ENCODE peak calls at places on chromosomes 11 and 22, in seven cellular contexts. I, V, G, L, A, Y and P are unnamed samples.

GRCh38 chr11:10490398-10491232 is 35.6 kb downstream of the AMPD3 start:
- DNase-seq in I (no peak), V (peak), G (peak), L (peak), A (no peak), Y (no peak), P (peak)

GRCh38 chr22:42069801-42070516 is 653 bp downstream of the NAGA start:
- DNase-seq in I (no peak), V (no peak), G (no peak), L (no peak), A (no peak), Y (no peak), P (no peak)

GRCh38 chr22:42073568-42074152 is 388 bp upstream of the PHETA2 start:
- DNase-seq in I (no peak), V (no peak), G (no peak), L (no peak), A (no peak), Y (no peak), P (no peak)

GRCh38 chr11:121482231-121483129 is 29.7 kb upstream of the SORL1-AS1 start:
- DNase-seq in I (no peak), V (no peak), G (no peak), L (no peak), A (no peak), Y (no peak), P (no peak)

GRCh38 chr22:30502153-30502552 is 3.3 kb downstream of the SEC14L4 start:
- DNase-seq in I (no peak), V (no peak), G (no peak), L (no peak), A (no peak), Y (no peak), P (no peak)

GRCh38 chr11:69397732-69398131 is 83.7 kb upstream of the LINC01488 start:
- DNase-seq in I (no peak), V (no peak), G (no peak), L (no peak), A (no peak), Y (no peak), P (no peak)

GRCh38 chr11:616320-617220 is 820 bp upstream of the IRF7 start:
- DNase-seq in I (no peak), V (no peak), G (no peak), L (no peak), A (no peak), Y (no peak), P (no peak)

GRCh38 chr11:74925281-74925680 is 23.6 kb downstream of the XRRA1 start:
- DNase-seq in I (no peak), V (no peak), G (no peak), L (no peak), A (no peak), Y (no peak), P (no peak)

GRCh38 chr11:3123316-3123715 is 41.8 kb downstream of the OSBPL5 start:
- DNase-seq in I (peak), V (no peak), G (peak), L (no peak), A (peak), Y (no peak), P (no peak)

GRCh38 chr11:74611369-74611861 is 19.0 kb downstream of the POLD3 start:
- DNase-seq in I (no peak), V (no peak), G (no peak), L (no peak), A (no peak), Y (no peak), P (no peak)

GRCh38 chr11:101738494-101738893 is 154.7 kb upstream of the TRPC6 start:
- DNase-seq in I (no peak), V (no peak), G (no peak), L (no peak), A (no peak), Y (no peak), P (no peak)

GRCh38 chr11:12433571-12434061 is 56.2 kb downstream of the PARVA start:
- DNase-seq in I (no peak), V (peak), G (no peak), L (no peak), A (no peak), Y (no peak), P (no peak)

GRCh38 chr11:130904380-130904779 is 11.9 kb downstream of the SNX19 start:
- DNase-seq in I (no peak), V (no peak), G (no peak), L (no peak), A (no peak), Y (no peak), P (no peak)
- TF ChIP-seq CTCF in I (peak), V (peak), G (no peak), L (peak), A (no peak), Y (peak), P (no peak)

GRCh38 chr22:23282986-23283385 is 102.7 kb downstream of the BCR start:
- DNase-seq in I (no peak), V (no peak), G (no peak), L (no peak), A (no peak), Y (no peak), P (no peak)

GRCh38 chr22:23281406-23282088 is 101.2 kb downstream of the BCR start:
- DNase-seq in I (peak), V (peak), G (peak), L (peak), A (peak), Y (peak), P (peak)

GRCh38 chr22:23282516-23282915 is 102.2 kb downstream of the BCR start:
- DNase-seq in I (no peak), V (no peak), G (no peak), L (no peak), A (no peak), Y (no peak), P (no peak)

GRCh38 chr22:23281053-23281405 is 100.7 kb downstream of the BCR start:
- DNase-seq in I (no peak), V (no peak), G (no peak), L (no peak), A (no peak), Y (no peak), P (no peak)

DNA sequence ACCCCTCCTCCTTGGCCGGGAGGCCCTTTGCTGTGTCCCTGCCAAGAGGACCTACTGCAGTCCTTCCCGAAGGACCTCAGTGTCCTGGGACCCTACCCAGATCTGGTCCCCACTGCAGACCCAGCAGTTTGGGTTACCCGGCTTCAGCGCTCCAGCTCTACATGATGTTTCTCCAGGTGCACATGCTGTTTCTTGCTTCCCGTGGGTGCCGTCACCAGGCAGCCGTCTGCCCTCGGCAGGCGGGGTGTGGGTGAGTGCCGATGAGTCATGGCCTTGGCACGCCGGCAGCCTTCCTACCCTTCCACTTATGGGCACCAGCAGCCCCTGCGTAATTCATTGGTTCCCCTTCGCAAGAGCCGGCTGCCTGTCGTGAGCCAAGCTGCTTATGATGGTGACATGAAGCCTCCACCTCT is 101.8 kb downstream of the BCR start:
- DNase-seq in I (peak), V (peak), G (peak), L (peak), A (no peak), Y (no peak), P (no peak)
- TF ChIP-seq CTCF in I (no peak), V (no peak), G (peak), L (no peak), A (no peak), Y (peak), P (no peak)

GRCh38 chr11:27294654-27295053 is 68.4 kb downstream of the CCDC34 start:
- DNase-seq in I (peak), V (no peak), G (no peak), L (no peak), A (no peak), Y (no peak), P (no peak)
- TF ChIP-seq CTCF in I (no peak), V (no peak), G (no peak), L (no peak), A (no peak), Y (no peak), P (no peak)

GRCh38 chr22:35299717-35300497 is at the start of gene TOM1:
- DNase-seq in I (peak), V (peak), G (peak), L (peak), A (peak), Y (peak), P (peak)

GRCh38 chr22:35303029-35303624 is 3.4 kb downstream of the TOM1 start:
- DNase-seq in I (no peak), V (peak), G (no peak), L (peak), A (no peak), Y (no peak), P (no peak)

GRCh38 chr22:35301370-35301874 is 1.7 kb downstream of the TOM1 start:
- DNase-seq in I (no peak), V (peak), G (peak), L (peak), A (no peak), Y (no peak), P (no peak)

GRCh38 chr22:35299217-35299716 is 427 bp upstream of the TOM1 start:
- DNase-seq in I (no peak), V (no peak), G (no peak), L (no peak), A (no peak), Y (no peak), P (no peak)
- TF ChIP-seq CTCF in I (no peak), V (peak), G (no peak), L (no peak), A (no peak), Y (no peak), P (no peak)